ENCODE peak calls at places on chromosome 6, in eight cellular contexts. Y is nephron progenitor cell, J is D721Med, M is psoas muscle, P is suprapubic skin, G is AG04450, E is HFF-Myc, N is MM.1S. Q is an unnamed sample.

GRCh38 chr6:169738972-169739529 is 12.3 kb downstream of the DYNLT2 start:
- DNase-seq in Y (no peak), J (no peak), M (no peak), P (no peak), G (no peak), E (no peak), N (no peak), Q (no peak)

GRCh38 chr6:106039836-106040592 is 46.1 kb upstream of the PRDM1 start:
- DNase-seq in Y (no peak), J (no peak), M (no peak), P (no peak), G (no peak), E (no peak), N (peak; percentile 46), Q (no peak)

GRCh38 chr6:28125396-28125795 is 987 bp downstream of the ZSCAN16 start:
- DNase-seq in Y (no peak), J (no peak), M (no peak), P (no peak), G (no peak), E (no peak), N (no peak), Q (no peak)

GRCh38 chr6:28208180-28208659 is 16.9 kb upstream of the ZSCAN9 start:
- DNase-seq in Y (peak; percentile 25), J (no peak), M (no peak), P (no peak), G (no peak), E (no peak), N (no peak), Q (no peak)

GRCh38 chr6:109580519-109580918 is 97.5 kb upstream of the ZBTB24 start:
- DNase-seq in Y (no peak), J (no peak), M (no peak), P (no peak), G (no peak), E (no peak), N (no peak), Q (no peak)

GRCh38 chr6:15327271-15327670 is 81.4 kb downstream of the JARID2 start:
- DNase-seq in Y (peak; percentile 15), J (no peak), M (no peak), P (no peak), G (no peak), E (no peak), N (no peak), Q (no peak)

GRCh38 chr6:49565855-49566254 is 15.4 kb downstream of the C6orf141 start:
- DNase-seq in Y (no peak), J (no peak), M (no peak), P (no peak), G (no peak), E (peak; percentile 70), N (no peak), Q (no peak)

GRCh38 chr6:161109366-161109765 is 117.8 kb downstream of the MAP3K4 start:
- DNase-seq in Y (no peak), J (peak; percentile 51), M (no peak), P (no peak), G (no peak), E (no peak), N (no peak), Q (no peak)

GRCh38 chr6:62285612-62286469 is at the start of gene KHDRBS2:
- DNase-seq in Y (peak; percentile 92), J (peak; percentile 20), M (peak; percentile 89), P (peak; percentile 84), G (no peak), E (no peak), N (peak; percentile 91), Q (peak; percentile 97)

GRCh38 chr6:118187568-118188164 is 280.6 kb downstream of the SLC35F1 start:
- DNase-seq in Y (no peak), J (no peak), M (no peak), P (no peak), G (no peak), E (no peak), N (no peak), Q (peak; percentile 60)

GRCh38 chr6:160005861-160006540 is 37.1 kb downstream of the IGF2R start:
- DNase-seq in Y (no peak), J (peak; percentile 28), M (peak; percentile 75), P (no peak), G (no peak), E (no peak), N (no peak), Q (no peak)

GRCh38 chr6:4309540-4309939 is 174.2 kb upstream of the ECI2 start:
- DNase-seq in Y (no peak), J (no peak), M (no peak), P (no peak), G (no peak), E (no peak), N (no peak), Q (no peak)

GRCh38 chr6:118523216-118523615 is 24.9 kb upstream of the PLN start:
- DNase-seq in Y (no peak), J (no peak), M (no peak), P (no peak), G (no peak), E (no peak), N (no peak), Q (no peak)

GRCh38 chr6:110491644-110492317 is 15.4 kb upstream of the SLC22A16 start:
- DNase-seq in Y (no peak), J (no peak), M (no peak), P (no peak), G (no peak), E (peak; percentile 19), N (peak; percentile 27), Q (no peak)

GRCh38 chr6:31965700-31966099 is 6.2 kb downstream of the DXO start:
- DNase-seq in Y (no peak), J (no peak), M (no peak), P (no peak), G (no peak), E (no peak), N (no peak), Q (no peak)

GRCh38 chr6:164396071-164397047 is 913.0 kb downstream of the C6orf118 start:
- DNase-seq in Y (no peak), J (no peak), M (no peak), P (no peak), G (no peak), E (no peak), N (peak; percentile 63), Q (peak; percentile 39)

GRCh38 chr6:3549314-3549940 is 92.6 kb upstream of the SLC22A23 start:
- DNase-seq in Y (no peak), J (no peak), M (no peak), P (no peak), G (no peak), E (no peak), N (no peak), Q (no peak)

DNA sequence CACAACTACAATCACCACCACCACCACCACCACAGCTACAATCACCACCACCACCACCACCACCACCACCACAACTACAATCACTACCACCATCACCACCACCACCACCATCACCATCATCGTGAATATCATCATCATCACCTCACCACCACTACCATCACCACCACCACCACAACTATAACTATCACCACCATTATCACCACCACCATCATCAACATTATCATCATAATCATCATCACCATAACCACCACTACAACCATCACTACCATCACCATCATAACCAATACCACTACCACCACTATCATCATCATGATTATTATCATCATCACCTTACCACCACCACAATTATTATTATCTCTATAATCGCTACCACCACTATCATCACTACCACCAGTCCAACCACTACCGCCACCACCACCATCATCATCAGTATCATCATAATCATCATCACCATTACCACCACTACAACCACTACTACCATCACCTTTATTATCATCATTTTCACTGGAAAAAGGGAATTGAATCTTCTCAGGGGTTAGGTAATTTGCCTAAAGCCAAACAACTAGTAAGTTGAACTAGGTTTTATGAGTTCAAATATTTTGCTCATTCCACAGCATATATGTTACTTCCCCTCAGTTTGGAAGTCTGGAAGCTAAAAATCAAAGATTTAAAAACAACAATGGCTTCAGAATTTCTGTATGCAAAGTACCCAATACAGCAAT is 8.4 kb downstream of the RIPOR2 start:
- DNase-seq in Y (no peak), J (no peak), M (no peak), P (no peak), G (no peak), E (no peak), N (no peak), Q (no peak)
- TF ChIP-seq CTCF in Y (no peak), J (no peak), M (no peak), P (no peak), G (no peak), E (no peak), N (no peak), Q (no peak)

GRCh38 chr6:150004783-150005717 is 20.3 kb downstream of the RAET1L start:
- DNase-seq in Y (peak; percentile 96), J (peak; percentile 95), M (peak; percentile 95), P (peak; percentile 92), G (peak; percentile 67), E (peak; percentile 53), N (peak; percentile 84), Q (peak; percentile 82)
- TF ChIP-seq CTCF in Y (no peak), J (no peak), M (no peak), P (no peak), G (no peak), E (no peak), N (no peak), Q (peak; percentile 13)

GRCh38 chr6:153210083-153210482 is 79.0 kb upstream of the RGS17 start:
- DNase-seq in Y (no peak), J (no peak), M (no peak), P (no peak), G (peak; percentile 1), E (peak; percentile 21), N (peak; percentile 66), Q (no peak)

GRCh38 chr6:153207617-153208016 is 76.5 kb upstream of the RGS17 start:
- DNase-seq in Y (no peak), J (no peak), M (no peak), P (no peak), G (no peak), E (no peak), N (no peak), Q (no peak)

GRCh38 chr6:153207041-153207440 is 76.0 kb upstream of the RGS17 start:
- DNase-seq in Y (no peak), J (no peak), M (no peak), P (no peak), G (no peak), E (no peak), N (no peak), Q (no peak)

GRCh38 chr6:153214439-153214838 is 83.4 kb upstream of the RGS17 start:
- DNase-seq in Y (no peak), J (no peak), M (no peak), P (no peak), G (no peak), E (peak; percentile 38), N (no peak), Q (no peak)

GRCh38 chr6:153208706-153209105 is 77.6 kb upstream of the RGS17 start:
- DNase-seq in Y (no peak), J (no peak), M (no peak), P (no peak), G (no peak), E (no peak), N (no peak), Q (peak; percentile 51)
- TF ChIP-seq CTCF in Y (no peak), J (no peak), M (no peak), P (no peak), G (no peak), E (no peak), N (no peak), Q (no peak)

DNA sequence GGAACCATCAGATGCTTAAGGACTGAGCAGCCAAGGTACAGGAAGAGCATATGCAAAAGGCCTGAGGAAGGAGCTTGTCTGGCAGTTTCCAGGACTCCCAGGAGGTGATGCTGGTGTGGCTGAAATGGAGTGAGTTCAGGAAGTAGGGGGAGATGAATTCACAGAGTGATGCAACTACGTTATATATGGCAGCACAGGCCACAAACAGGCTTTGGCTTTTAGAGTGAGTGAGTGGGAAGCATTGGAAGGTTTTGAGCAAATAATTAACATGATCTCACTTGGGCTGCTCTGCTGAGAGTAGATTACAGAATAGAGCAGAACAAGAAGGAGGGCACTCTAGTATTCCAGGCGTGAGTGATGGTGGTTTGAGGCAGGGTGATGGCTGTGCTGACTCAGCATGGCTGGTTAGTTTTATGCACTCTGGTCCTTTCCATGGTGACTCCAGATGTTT is 6.5 kb downstream of the BTN2A2 start:
- DNase-seq in Y (no peak), J (no peak), M (no peak), P (no peak), G (no peak), E (no peak), N (no peak), Q (no peak)
- TF ChIP-seq CTCF in Y (no peak), J (no peak), M (no peak), P (no peak), G (no peak), E (no peak), N (no peak), Q (no peak)

Q was measured in dorsolateral prefrontal cortex.